ENCODE peak calls at places on chromosomes 16 and 17, in five cellular contexts. S is amniotic epithelial cell; K is GM19239; R is activated T-helper 1 cell treated with Interleukin-2 at 50 U/mL for 16 hours; W is activated CD4-positive, alpha-beta T cell treated with anti-CD3 and anti-CD28 coated beads, Interleukin-2, amount 10 ng/mL, durations not matched to agents 24 days and 14 days. O is an unnamed sample.
A peak's percentile ranks its signal among the peaks of the same experiment; 100 is the strongest.

GRCh38 chr16:50246299-50247122 is 19.8 kb upstream of the ADCY7 start:
- DNase-seq in S (no peak), K (no peak), R (no peak), W (peak; percentile 71), O (no peak)

GRCh38 chr17:56914641-56915263 is 903 bp upstream of the TRIM25 start:
- DNase-seq in S (no peak), K (no peak), R (no peak), W (peak; percentile 64), O (no peak)

GRCh38 chr17:64503821-64504768 is 2.0 kb downstream of the DDX5 start:
- DNase-seq in S (no peak), K (no peak), R (no peak), W (no peak), O (no peak)

GRCh38 chr17:38705803-38706624 is 941 bp downstream of the MLLT6 start:
- DNase-seq in S (no peak), K (no peak), R (no peak), W (peak; percentile 75), O (peak; percentile 17)

GRCh38 chr17:80984749-80985148 is 6.9 kb upstream of the CHMP6 start:
- DNase-seq in S (peak; percentile 94), K (no peak), R (no peak), W (no peak), O (no peak)

GRCh38 chr17:60641810-60642220 is 35.8 kb upstream of the BCAS3 start:
- DNase-seq in S (peak; percentile 83), K (peak; percentile 17), R (peak; percentile 1), W (peak; percentile 87), O (no peak)

GRCh38 chr16:80105160-80105559 is 435.6 kb upstream of the DYNLRB2 start:
- DNase-seq in S (peak; percentile 2), K (no peak), R (no peak), W (no peak), O (no peak)

GRCh38 chr16:59632266-59632855 is 898.2 kb upstream of the GOT2 start:
- DNase-seq in S (peak; percentile 60), K (no peak), R (no peak), W (no peak), O (no peak)

GRCh38 chr17:19345486-19346350 is 16.8 kb downstream of the B9D1 start:
- DNase-seq in S (no peak), K (no peak), R (no peak), W (no peak), O (no peak)

GRCh38 chr16:72467157-72467759 is 295.3 kb upstream of the PMFBP1 start:
- DNase-seq in S (peak; percentile 61), K (no peak), R (no peak), W (no peak), O (no peak)

GRCh38 chr16:69917739-69918138 is 33.4 kb upstream of the CLEC18A start:
- DNase-seq in S (peak; percentile 97), K (no peak), R (no peak), W (no peak), O (no peak)

GRCh38 chr16:88618182-88618955 is 20.0 kb upstream of the IL17C start:
- DNase-seq in S (peak; percentile 19), K (no peak), R (no peak), W (no peak), O (no peak)

GRCh38 chr17:67568961-67569360 is 148.8 kb upstream of the NOL11 start:
- DNase-seq in S (no peak), K (no peak), R (no peak), W (no peak), O (no peak)

GRCh38 chr17:78804777-78805176 is 22.7 kb upstream of the CYTH1 start:
- DNase-seq in S (no peak), K (no peak), R (no peak), W (no peak), O (no peak)

GRCh38 chr17:18028684-18029540 is 10.1 kb downstream of the ATPAF2 start:
- DNase-seq in S (no peak), K (no peak), R (no peak), W (no peak), O (no peak)

GRCh38 chr17:6464446-6465041 is 20.3 kb downstream of the PIMREG start:
- DNase-seq in S (peak; percentile 34), K (no peak), R (no peak), W (no peak), O (no peak)

GRCh38 chr16:49969356-49970030 is 55.5 kb upstream of the CNEP1R1 start:
- DNase-seq in S (peak; percentile 3), K (no peak), R (no peak), W (no peak), O (no peak)

GRCh38 chr16:10225653-10226052 is 43.4 kb upstream of the GRIN2A start:
- DNase-seq in S (no peak), K (no peak), R (no peak), W (no peak), O (no peak)

GRCh38 chr17:73591278-73592078 is 52.8 kb downstream of the SDK2 start:
- DNase-seq in S (no peak), K (peak; percentile 48), R (peak; percentile 42), W (peak; percentile 87), O (peak; percentile 34)

GRCh38 chr16:62755938-62756337 is 719.7 kb upstream of the CDH8 start:
- DNase-seq in S (no peak), K (no peak), R (no peak), W (no peak), O (no peak)

GRCh38 chr17:15262291-15263205 is 2.6 kb downstream of the PMP22 start:
- DNase-seq in S (peak; percentile 62), K (no peak), R (no peak), W (no peak), O (no peak)

GRCh38 chr16:68071547-68071901 is 13.6 kb upstream of the NFATC3 start:
- DNase-seq in S (no peak), K (no peak), R (no peak), W (no peak), O (no peak)

GRCh38 chr16:79721186-79721745 is 120.7 kb upstream of the MAF start:
- DNase-seq in S (no peak), K (no peak), R (no peak), W (no peak), O (no peak)

GRCh38 chr16:5769513-5769912 is 671.9 kb upstream of the EEF2KMT start:
- DNase-seq in S (no peak), K (no peak), R (no peak), W (no peak), O (no peak)

GRCh38 chr17:71402007-71402406 is 718.8 kb upstream of the SOX9 start:
- DNase-seq in S (no peak), K (no peak), R (no peak), W (no peak), O (no peak)

GRCh38 chr16:2364638-2365210 is 24.2 kb upstream of the ABCA3 start:
- DNase-seq in S (peak; percentile 84), K (no peak), R (no peak), W (no peak), O (no peak)

GRCh38 chr16:30901201-30902069 is 5.0 kb downstream of the CTF1 start:
- DNase-seq in S (peak; percentile 13), K (no peak), R (no peak), W (peak; percentile 68), O (no peak)

GRCh38 chr16:23668873-23669272 is 9.8 kb upstream of the PLK1 start:
- DNase-seq in S (no peak), K (no peak), R (no peak), W (no peak), O (no peak)